ENCODE peak calls at places on chromosomes 1 and 21, in ten cellular contexts. One of them, this sample, is unnamed.

GRCh38 chr21:33212159-33212851 is 17.4 kb upstream of the IFNAR2 start:
- DNase-seq in brain microvascular endothelial cell: peak; percentile 9
- DNase-seq in dorsolateral prefrontal cortex: no peak
- DNase-seq in AG04450: peak; percentile 33
- DNase-seq in pancreas: no peak
- DNase-seq in RWPE1: no peak
- DNase-seq in tibial nerve: no peak
- DNase-seq in psoas muscle: no peak
- DNase-seq in mammary epithelial cell: peak; percentile 88
- DNase-seq in IMR-90: peak; percentile 83
- DNase-seq in this sample: peak; percentile 56

GRCh38 chr1:204647114-204647804 is 38.3 kb downstream of the LRRN2 start:
- DNase-seq in dorsolateral prefrontal cortex: no peak
- DNase-seq in RWPE1: peak; percentile 87
- DNase-seq in psoas muscle: no peak
- DNase-seq in mammary epithelial cell: peak; percentile 66
- DNase-seq in tibial nerve: no peak
- DNase-seq in IMR-90: peak; percentile 70
- DNase-seq in brain microvascular endothelial cell: peak; percentile 77
- DNase-seq in pancreas: peak; percentile 31
- DNase-seq in AG04450: peak; percentile 26
- DNase-seq in this sample: peak; percentile 14

GRCh38 chr1:231693361-231694080 is 66.9 kb downstream of the DISC1 start:
- DNase-seq in dorsolateral prefrontal cortex: no peak
- DNase-seq in mammary epithelial cell: no peak
- DNase-seq in brain microvascular endothelial cell: no peak
- DNase-seq in tibial nerve: no peak
- DNase-seq in pancreas: no peak
- DNase-seq in AG04450: no peak
- DNase-seq in psoas muscle: peak; percentile 19
- DNase-seq in IMR-90: no peak
- DNase-seq in RWPE1: no peak
- DNase-seq in this sample: no peak

GRCh38 chr1:118902299-118903270 is 85.6 kb downstream of the TBX15 start:
- DNase-seq in brain microvascular endothelial cell: peak; percentile 24
- DNase-seq in psoas muscle: no peak
- DNase-seq in IMR-90: no peak
- DNase-seq in RWPE1: no peak
- DNase-seq in tibial nerve: no peak
- DNase-seq in pancreas: no peak
- DNase-seq in mammary epithelial cell: no peak
- DNase-seq in dorsolateral prefrontal cortex: no peak
- DNase-seq in AG04450: no peak
- DNase-seq in this sample: no peak

GRCh38 chr1:88773540-88774150 is 89.6 kb downstream of the PKN2 start:
- DNase-seq in AG04450: peak; percentile 13
- DNase-seq in IMR-90: peak; percentile 72
- DNase-seq in psoas muscle: no peak
- DNase-seq in tibial nerve: no peak
- DNase-seq in dorsolateral prefrontal cortex: no peak
- DNase-seq in brain microvascular endothelial cell: peak; percentile 65
- DNase-seq in RWPE1: peak; percentile 16
- DNase-seq in mammary epithelial cell: peak; percentile 88
- DNase-seq in pancreas: no peak
- DNase-seq in this sample: peak; percentile 71

GRCh38 chr1:224287714-224288113 is 42.3 kb downstream of the NVL start:
- DNase-seq in brain microvascular endothelial cell: no peak
- DNase-seq in psoas muscle: no peak
- DNase-seq in pancreas: no peak
- DNase-seq in AG04450: no peak
- DNase-seq in tibial nerve: no peak
- DNase-seq in mammary epithelial cell: no peak
- DNase-seq in RWPE1: no peak
- DNase-seq in IMR-90: no peak
- DNase-seq in dorsolateral prefrontal cortex: no peak
- DNase-seq in this sample: no peak

GRCh38 chr1:232111616-232112015 is 485.0 kb downstream of the DISC1 start:
- DNase-seq in brain microvascular endothelial cell: no peak
- DNase-seq in psoas muscle: no peak
- DNase-seq in AG04450: no peak
- DNase-seq in dorsolateral prefrontal cortex: no peak
- DNase-seq in IMR-90: no peak
- DNase-seq in RWPE1: no peak
- DNase-seq in mammary epithelial cell: no peak
- DNase-seq in tibial nerve: no peak
- DNase-seq in pancreas: no peak
- DNase-seq in this sample: no peak

GRCh38 chr1:41626616-41627375 is 142.3 kb upstream of the EDN2 start:
- DNase-seq in RWPE1: peak; percentile 77
- DNase-seq in brain microvascular endothelial cell: no peak
- DNase-seq in tibial nerve: no peak
- DNase-seq in psoas muscle: no peak
- DNase-seq in AG04450: no peak
- DNase-seq in IMR-90: peak; percentile 31
- DNase-seq in pancreas: no peak
- DNase-seq in mammary epithelial cell: peak; percentile 93
- DNase-seq in dorsolateral prefrontal cortex: no peak
- DNase-seq in this sample: peak; percentile 50

GRCh38 chr1:244387415-244387814 is 64.3 kb downstream of the ADSS2 start:
- DNase-seq in RWPE1: no peak
- DNase-seq in dorsolateral prefrontal cortex: no peak
- DNase-seq in brain microvascular endothelial cell: no peak
- DNase-seq in psoas muscle: no peak
- DNase-seq in IMR-90: no peak
- DNase-seq in AG04450: no peak
- DNase-seq in pancreas: no peak
- DNase-seq in tibial nerve: no peak
- DNase-seq in mammary epithelial cell: no peak
- DNase-seq in this sample: no peak

GRCh38 chr1:235648954-235649721 is 446 bp downstream of the GNG4 start:
- DNase-seq in dorsolateral prefrontal cortex: no peak
- DNase-seq in mammary epithelial cell: peak; percentile 52
- DNase-seq in RWPE1: peak; percentile 51
- DNase-seq in tibial nerve: no peak
- DNase-seq in psoas muscle: peak; percentile 48
- DNase-seq in IMR-90: peak; percentile 67
- DNase-seq in pancreas: peak; percentile 57
- DNase-seq in AG04450: no peak
- DNase-seq in brain microvascular endothelial cell: peak; percentile 54
- DNase-seq in this sample: no peak

GRCh38 chr1:220511183-220511582 is 16.8 kb upstream of the MARK1 start:
- DNase-seq in IMR-90: no peak
- DNase-seq in RWPE1: peak; percentile 85
- DNase-seq in brain microvascular endothelial cell: no peak
- DNase-seq in dorsolateral prefrontal cortex: no peak
- DNase-seq in psoas muscle: no peak
- DNase-seq in mammary epithelial cell: peak; percentile 88
- DNase-seq in pancreas: no peak
- DNase-seq in tibial nerve: no peak
- DNase-seq in AG04450: no peak
- DNase-seq in this sample: peak; percentile 74

GRCh38 chr1:92445865-92446264 is 40.9 kb downstream of the GFI1 start:
- DNase-seq in brain microvascular endothelial cell: no peak
- DNase-seq in pancreas: no peak
- DNase-seq in IMR-90: no peak
- DNase-seq in RWPE1: no peak
- DNase-seq in mammary epithelial cell: no peak
- DNase-seq in AG04450: no peak
- DNase-seq in tibial nerve: no peak
- DNase-seq in psoas muscle: no peak
- DNase-seq in dorsolateral prefrontal cortex: no peak
- DNase-seq in this sample: no peak

GRCh38 chr1:53663525-53664300 is 75.3 kb downstream of the GLIS1 start:
- DNase-seq in mammary epithelial cell: no peak
- DNase-seq in RWPE1: no peak
- DNase-seq in brain microvascular endothelial cell: no peak
- DNase-seq in dorsolateral prefrontal cortex: no peak
- DNase-seq in psoas muscle: no peak
- DNase-seq in pancreas: no peak
- DNase-seq in tibial nerve: no peak
- DNase-seq in AG04450: no peak
- DNase-seq in IMR-90: no peak
- DNase-seq in this sample: no peak

GRCh38 chr1:40848530-40849189 is 13.5 kb downstream of the CITED4 start:
- DNase-seq in RWPE1: peak; percentile 75
- DNase-seq in psoas muscle: peak; percentile 53
- DNase-seq in IMR-90: peak; percentile 68
- DNase-seq in brain microvascular endothelial cell: peak; percentile 62
- DNase-seq in dorsolateral prefrontal cortex: peak; percentile 65
- DNase-seq in mammary epithelial cell: peak; percentile 72
- DNase-seq in tibial nerve: peak; percentile 24
- DNase-seq in pancreas: peak; percentile 87
- DNase-seq in AG04450: no peak
- DNase-seq in this sample: no peak

GRCh38 chr1:100866041-100866900 is 28.4 kb downstream of the EXTL2 start:
- DNase-seq in brain microvascular endothelial cell: peak; percentile 37
- DNase-seq in dorsolateral prefrontal cortex: no peak
- DNase-seq in mammary epithelial cell: peak; percentile 48
- DNase-seq in AG04450: no peak
- DNase-seq in RWPE1: peak; percentile 14
- DNase-seq in pancreas: no peak
- DNase-seq in IMR-90: peak; percentile 70
- DNase-seq in psoas muscle: no peak
- DNase-seq in tibial nerve: no peak
- DNase-seq in this sample: no peak

GRCh38 chr1:23098463-23099170 is 70.0 kb downstream of the LUZP1 start:
- DNase-seq in dorsolateral prefrontal cortex: peak; percentile 50
- DNase-seq in AG04450: peak; percentile 58
- DNase-seq in pancreas: peak; percentile 65
- DNase-seq in tibial nerve: peak; percentile 43
- DNase-seq in RWPE1: peak; percentile 60
- DNase-seq in mammary epithelial cell: peak; percentile 65
- DNase-seq in psoas muscle: no peak
- DNase-seq in IMR-90: peak; percentile 77
- DNase-seq in brain microvascular endothelial cell: peak; percentile 81
- DNase-seq in this sample: no peak

GRCh38 chr1:37124501-37124900 is 90.2 kb upstream of the GRIK3 start:
- DNase-seq in mammary epithelial cell: no peak
- DNase-seq in AG04450: no peak
- DNase-seq in RWPE1: no peak
- DNase-seq in IMR-90: no peak
- DNase-seq in tibial nerve: no peak
- DNase-seq in dorsolateral prefrontal cortex: no peak
- DNase-seq in brain microvascular endothelial cell: no peak
- DNase-seq in psoas muscle: no peak
- DNase-seq in pancreas: no peak
- DNase-seq in this sample: no peak
- H3K27ac ChIP-seq in mammary epithelial cell: no peak overlapping the region
- H3K27ac ChIP-seq in AG04450: no peak overlapping the region
- H3K27ac ChIP-seq in RWPE1: no peak overlapping the region
- H3K27ac ChIP-seq in IMR-90: no peak overlapping the region
- H3K27ac ChIP-seq in tibial nerve: no peak overlapping the region
- H3K27ac ChIP-seq in dorsolateral prefrontal cortex: no peak overlapping the region
- H3K27ac ChIP-seq in brain microvascular endothelial cell: no peak overlapping the region
- H3K27ac ChIP-seq in psoas muscle: no peak overlapping the region
- H3K27ac ChIP-seq in pancreas: no peak overlapping the region
- H3K27ac ChIP-seq in this sample: no peak overlapping the region

DNA sequence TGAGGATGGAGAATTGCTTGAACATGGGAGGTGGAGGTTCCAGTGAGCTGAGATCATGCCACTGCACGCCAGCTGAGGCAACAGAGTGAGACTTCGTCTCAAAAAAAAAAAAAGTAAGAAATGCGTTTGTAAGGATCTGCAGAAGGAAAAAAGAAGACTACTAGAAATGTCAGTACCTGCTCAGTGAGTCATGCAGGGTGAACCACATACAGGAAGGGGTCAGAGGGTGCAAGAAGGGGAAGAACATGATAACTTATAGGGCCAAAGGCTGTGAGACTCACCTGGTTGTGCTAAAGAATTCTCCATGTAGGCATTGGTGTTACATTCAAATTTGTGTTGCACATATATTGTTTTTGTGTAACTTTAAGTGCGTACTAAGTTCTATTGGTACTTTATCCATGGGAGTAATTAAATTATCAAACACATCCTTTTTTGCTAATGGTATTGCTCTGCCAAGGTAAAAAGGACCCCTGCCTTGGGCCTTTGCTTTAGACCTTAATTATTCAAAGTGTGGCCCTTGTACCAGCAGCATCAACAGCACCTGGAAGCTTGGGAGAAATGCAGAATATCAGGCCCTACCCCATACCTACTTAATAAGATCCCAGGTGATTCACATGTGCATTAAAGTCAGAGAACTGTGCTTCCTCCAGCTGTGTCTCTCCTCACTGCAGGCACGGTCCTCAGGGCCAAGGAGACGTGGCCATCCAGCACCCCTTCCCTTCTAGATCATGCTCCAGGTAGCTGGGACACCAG is 96.4 kb upstream of the PPP2R5A start:
- DNase-seq in IMR-90: no peak
- DNase-seq in mammary epithelial cell: peak; percentile 84
- DNase-seq in tibial nerve: no peak
- DNase-seq in AG04450: no peak
- DNase-seq in brain microvascular endothelial cell: no peak
- DNase-seq in psoas muscle: no peak
- DNase-seq in RWPE1: peak; percentile 80
- DNase-seq in dorsolateral prefrontal cortex: no peak
- DNase-seq in pancreas: no peak
- DNase-seq in this sample: peak; percentile 44
- H3K27ac ChIP-seq in IMR-90: no peak overlapping the region
- H3K27ac ChIP-seq in mammary epithelial cell: no peak overlapping the region
- H3K27ac ChIP-seq in tibial nerve: no peak overlapping the region
- H3K27ac ChIP-seq in AG04450: no peak overlapping the region
- H3K27ac ChIP-seq in brain microvascular endothelial cell: no peak overlapping the region
- H3K27ac ChIP-seq in psoas muscle: no peak overlapping the region
- H3K27ac ChIP-seq in RWPE1: peak overlapping the region; percentile 67
- H3K27ac ChIP-seq in dorsolateral prefrontal cortex: no peak overlapping the region
- H3K27ac ChIP-seq in pancreas: no peak overlapping the region
- H3K27ac ChIP-seq in this sample: peak overlapping the region; percentile 41

GRCh38 chr1:201831371-201831770 is 2.4 kb downstream of the IPO9 start:
- DNase-seq in dorsolateral prefrontal cortex: no peak
- DNase-seq in IMR-90: no peak
- DNase-seq in mammary epithelial cell: no peak
- DNase-seq in RWPE1: no peak
- DNase-seq in tibial nerve: no peak
- DNase-seq in brain microvascular endothelial cell: no peak
- DNase-seq in AG04450: no peak
- DNase-seq in psoas muscle: no peak
- DNase-seq in pancreas: no peak
- DNase-seq in this sample: no peak
- H3K27ac ChIP-seq in dorsolateral prefrontal cortex: no peak overlapping the region
- H3K27ac ChIP-seq in IMR-90: no peak overlapping the region
- H3K27ac ChIP-seq in mammary epithelial cell: no peak overlapping the region
- H3K27ac ChIP-seq in RWPE1: no peak overlapping the region
- H3K27ac ChIP-seq in tibial nerve: no peak overlapping the region
- H3K27ac ChIP-seq in brain microvascular endothelial cell: no peak overlapping the region
- H3K27ac ChIP-seq in AG04450: no peak overlapping the region
- H3K27ac ChIP-seq in psoas muscle: no peak overlapping the region
- H3K27ac ChIP-seq in pancreas: no peak overlapping the region
- H3K27ac ChIP-seq in this sample: no peak overlapping the region

DNA sequence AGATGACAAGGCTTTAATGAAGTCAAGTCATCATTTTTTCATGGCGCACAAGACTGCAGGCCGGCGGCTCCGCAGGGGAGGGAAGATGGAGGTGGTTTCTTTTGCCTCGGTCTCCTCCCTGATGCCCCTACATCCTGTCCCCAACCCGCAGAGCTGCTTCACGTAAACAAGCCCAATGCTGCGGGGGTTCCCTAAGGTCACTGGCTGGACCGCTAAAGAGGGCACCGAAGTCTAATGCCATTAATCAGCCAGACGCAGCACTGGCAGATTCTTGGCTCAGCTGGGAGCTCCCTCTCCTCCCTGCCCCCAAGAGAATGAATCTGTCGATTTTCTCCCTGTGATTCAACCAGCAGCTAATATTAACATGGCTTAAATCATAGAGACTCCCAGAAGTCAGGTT is 265.0 kb downstream of the C1orf94 start:
- DNase-seq in tibial nerve: no peak
- DNase-seq in dorsolateral prefrontal cortex: no peak
- DNase-seq in RWPE1: no peak
- DNase-seq in brain microvascular endothelial cell: no peak
- DNase-seq in AG04450: no peak
- DNase-seq in IMR-90: no peak
- DNase-seq in mammary epithelial cell: no peak
- DNase-seq in psoas muscle: no peak
- DNase-seq in pancreas: no peak
- DNase-seq in this sample: no peak
- H3K27ac ChIP-seq in tibial nerve: no peak overlapping the region
- H3K27ac ChIP-seq in dorsolateral prefrontal cortex: no peak overlapping the region
- H3K27ac ChIP-seq in RWPE1: no peak overlapping the region
- H3K27ac ChIP-seq in brain microvascular endothelial cell: no peak overlapping the region
- H3K27ac ChIP-seq in AG04450: no peak overlapping the region
- H3K27ac ChIP-seq in IMR-90: no peak overlapping the region
- H3K27ac ChIP-seq in mammary epithelial cell: no peak overlapping the region
- H3K27ac ChIP-seq in psoas muscle: no peak overlapping the region
- H3K27ac ChIP-seq in pancreas: no peak overlapping the region
- H3K27ac ChIP-seq in this sample: no peak overlapping the region

This sample was measured in epithelial cell of prostate.